ENCODE peak calls at places on chromosomes 1 and 21, in eight cellular contexts. S, M, V, O, D, A, H and I are unnamed samples.

GRCh38 chr1:228315484-228315944 is 91.1 kb downstream of the TRIM11 start:
- DNase-seq in D (no peak), S (no peak), O (peak), H (no peak), A (no peak), M (no peak), V (no peak), I (no peak)

GRCh38 chr1:184685116-184685515 is 69.5 kb downstream of the EDEM3 start:
- DNase-seq in S (no peak), A (no peak), V (no peak), D (no peak), O (no peak), H (no peak), M (peak), I (no peak)

GRCh38 chr21:37005548-37006242 is 807 bp upstream of the RIPPLY3 start:
- DNase-seq in A (no peak), H (no peak), O (no peak), D (no peak), V (no peak), S (no peak), M (no peak), I (no peak)

GRCh38 chr1:223837206-223837605 is 8.5 kb downstream of the TP53BP2 start:
- DNase-seq in H (no peak), M (no peak), D (no peak), O (no peak), A (no peak), S (no peak), V (no peak), I (no peak)

GRCh38 chr21:15058718-15059316 is 6.0 kb downstream of the NRIP1 start:
- DNase-seq in O (no peak), D (no peak), S (peak), H (no peak), M (no peak), V (no peak), A (peak), I (peak)

GRCh38 chr21:37207441-37208009 is 59.6 kb downstream of the VPS26C start:
- DNase-seq in S (peak), D (no peak), O (peak), M (no peak), V (peak), A (no peak), H (peak), I (peak)

GRCh38 chr1:39105841-39106765 is 80.0 kb downstream of the NDUFS5 start:
- DNase-seq in S (no peak), A (no peak), O (peak), M (peak), H (peak), V (no peak), D (no peak), I (peak)

GRCh38 chr1:87072904-87073303 is 158.5 kb downstream of the HS2ST1 start:
- DNase-seq in S (no peak), M (no peak), D (no peak), A (no peak), O (no peak), V (no peak), H (no peak), I (no peak)

GRCh38 chr1:7678491-7679158 is 92.5 kb upstream of the VAMP3 start:
- DNase-seq in S (no peak), A (no peak), D (no peak), H (no peak), M (no peak), V (no peak), O (no peak), I (no peak)

GRCh38 chr1:118317836-118318614 is 133.0 kb upstream of the SPAG17 start:
- DNase-seq in V (no peak), A (no peak), O (no peak), D (no peak), H (no peak), M (no peak), S (no peak), I (no peak)

GRCh38 chr1:33032126-33032869 is 4.4 kb downstream of the AK2 start:
- DNase-seq in H (peak), O (no peak), D (no peak), V (no peak), S (no peak), A (no peak), M (no peak), I (no peak)

GRCh38 chr1:8408151-8408839 is 90.4 kb downstream of the SLC45A1 start:
- DNase-seq in A (no peak), V (no peak), O (peak), D (no peak), M (peak), S (no peak), H (no peak), I (no peak)

GRCh38 chr21:33682992-33683627 is 40.8 kb downstream of the ITSN1 start:
- DNase-seq in O (no peak), A (peak), D (no peak), S (peak), M (no peak), H (no peak), V (no peak), I (peak)

GRCh38 chr1:53689223-53689622 is 49.7 kb downstream of the GLIS1 start:
- DNase-seq in O (no peak), A (no peak), H (no peak), D (no peak), V (no peak), S (no peak), M (no peak), I (no peak)

GRCh38 chr1:207988326-207989005 is 77.5 kb upstream of the CD34 start:
- DNase-seq in S (no peak), V (no peak), H (no peak), O (no peak), D (no peak), M (no peak), A (no peak), I (no peak)

GRCh38 chr1:116847688-116848531 is 61.8 kb upstream of the PTGFRN start:
- DNase-seq in M (no peak), A (no peak), H (no peak), O (no peak), S (no peak), D (no peak), V (no peak), I (no peak)

GRCh38 chr1:208631516-208631915 is 387.3 kb upstream of the PLXNA2 start:
- DNase-seq in O (no peak), A (no peak), D (no peak), H (no peak), M (no peak), V (no peak), S (no peak), I (no peak)

GRCh38 chr1:89688607-89689006 is 55.7 kb downstream of the LRRC8C start:
- DNase-seq in H (no peak), D (no peak), S (no peak), M (no peak), V (no peak), A (no peak), O (no peak), I (no peak)

GRCh38 chr1:229109320-229109761 is 161.6 kb upstream of the RAB4A start:
- DNase-seq in H (peak), S (no peak), V (no peak), A (no peak), O (no peak), D (no peak), M (peak), I (no peak)

GRCh38 chr1:236560213-236560771 is 36.5 kb downstream of the LGALS8 start:
- DNase-seq in H (no peak), D (no peak), S (no peak), V (no peak), M (no peak), O (no peak), A (no peak), I (no peak)

GRCh38 chr1:233113713-233114028 is 163.3 kb downstream of the NTPCR start:
- DNase-seq in O (no peak), V (no peak), H (no peak), M (no peak), A (no peak), S (no peak), D (no peak), I (no peak)

GRCh38 chr21:33402011-33402979 is 918 bp upstream of the IFNGR2 start:
- DNase-seq in A (peak), H (peak), S (no peak), V (peak), M (peak), O (peak), D (no peak), I (no peak)

DNA sequence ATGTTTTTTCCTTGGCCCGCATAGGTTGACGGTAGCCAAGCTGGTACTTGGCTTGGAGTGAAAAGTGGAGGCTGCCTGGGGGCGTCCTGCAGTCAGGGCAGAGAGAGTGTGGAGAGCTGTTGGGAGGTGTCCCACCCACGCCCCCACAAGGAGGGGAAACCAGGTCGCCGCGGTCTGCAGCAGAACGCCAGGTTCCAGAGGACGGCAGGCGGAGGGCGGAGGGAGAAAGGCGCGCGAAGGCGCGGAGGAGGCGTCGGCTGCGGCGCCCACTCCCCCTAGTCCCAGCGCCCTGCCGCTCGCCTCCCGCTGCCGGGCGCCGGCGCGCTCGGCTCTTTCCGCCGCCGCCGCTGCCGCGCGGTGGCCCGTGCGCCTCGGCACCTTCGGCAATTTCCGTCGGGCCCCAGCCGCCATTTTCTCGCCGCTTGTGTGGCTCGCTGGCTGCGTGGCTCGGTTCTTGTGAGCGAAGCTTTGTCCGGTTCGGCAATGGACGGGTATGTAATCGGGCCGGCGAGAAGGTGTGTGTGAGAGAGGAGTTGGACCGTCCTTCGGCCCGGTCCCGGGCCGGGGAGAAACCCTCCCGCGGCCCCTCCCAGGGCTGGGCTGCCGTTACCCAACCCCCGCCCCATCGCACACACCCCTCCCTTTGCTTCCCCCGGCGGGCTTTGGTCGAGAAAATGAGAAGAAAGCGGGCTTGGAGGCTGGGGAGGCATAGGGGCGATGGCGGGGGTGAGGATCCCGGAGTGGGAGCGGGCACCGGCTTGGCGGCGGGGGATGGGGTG is at the start of gene PTBP2:
- DNase-seq in O (peak), A (peak), M (peak), V (peak), H (peak), S (peak), D (peak), I (peak)
- TF ChIP-seq POLR2A in O (peak), A (peak), M (no peak), V (peak), H (peak), S (no peak), D (no peak), I (peak)

DNA sequence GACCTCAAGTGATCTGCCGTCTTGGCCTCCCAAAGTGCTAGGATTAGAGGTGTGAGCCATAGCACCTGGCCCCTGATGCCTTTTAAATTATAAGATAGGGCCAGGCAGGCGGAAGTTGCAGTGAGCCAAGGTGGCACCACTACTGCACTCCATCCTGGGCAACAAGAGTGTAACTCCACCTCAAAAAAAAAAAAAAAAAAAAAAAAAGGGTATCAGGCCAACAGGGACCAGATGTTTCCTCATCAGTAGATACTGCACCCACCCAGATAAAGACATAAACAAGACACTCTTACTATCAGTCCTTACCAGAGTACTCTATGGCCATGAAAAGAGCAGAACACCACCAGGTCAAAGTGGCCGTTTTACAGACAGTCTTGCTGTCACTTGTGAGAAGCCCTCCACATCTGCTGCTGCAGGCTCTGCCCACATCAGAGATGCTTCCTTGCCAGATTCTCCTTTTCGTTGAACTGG is 3.3 kb downstream of the C21orf58 start:
- DNase-seq in D (no peak), S (no peak), O (no peak), H (no peak), V (no peak), A (no peak), M (no peak), I (no peak)
- TF ChIP-seq POLR2A in D (no peak), S (no peak), O (no peak), H (no peak), V (no peak), A (no peak), M (no peak), I (no peak)

GRCh38 chr1:150749720-150750311 is 15.8 kb downstream of the CTSS start:
- DNase-seq in H (no peak), O (no peak), V (no peak), D (no peak), M (no peak), S (no peak), A (no peak), I (no peak)

GRCh38 chr1:150748859-150749719 is 16.5 kb downstream of the CTSS start:
- DNase-seq in A (no peak), D (no peak), O (no peak), M (no peak), H (no peak), V (no peak), S (no peak), I (no peak)

GRCh38 chr1:150751443-150751842 is 14.1 kb downstream of the CTSS start:
- DNase-seq in S (no peak), O (no peak), D (no peak), M (no peak), A (no peak), V (no peak), H (no peak), I (no peak)

GRCh38 chr1:150753416-150753815 is 12.2 kb downstream of the CTSS start:
- DNase-seq in M (no peak), D (no peak), O (no peak), V (no peak), A (no peak), S (no peak), H (no peak), I (no peak)
- TF ChIP-seq POLR2A in M (no peak), D (no peak), O (no peak), V (no peak), A (no peak), S (no peak), H (no peak), I (no peak)

GRCh38 chr1:243325305-243325890 is 69.6 kb downstream of the SDCCAG8 start:
- DNase-seq in A (peak), V (no peak), M (no peak), S (peak), D (no peak), H (peak), O (no peak), I (peak)

GRCh38 chr1:243322326-243322725 is 66.5 kb downstream of the SDCCAG8 start:
- DNase-seq in V (no peak), A (no peak), D (no peak), S (no peak), M (no peak), O (no peak), H (no peak), I (no peak)

GRCh38 chr1:243320224-243320623 is 64.4 kb downstream of the SDCCAG8 start:
- DNase-seq in O (no peak), D (no peak), H (no peak), V (no peak), A (no peak), S (no peak), M (no peak), I (no peak)

GRCh38 chr1:243323481-243323880 is 67.6 kb downstream of the SDCCAG8 start:
- DNase-seq in S (no peak), H (no peak), D (no peak), V (no peak), O (no peak), A (no peak), M (no peak), I (no peak)
- TF ChIP-seq POLR2A in S (no peak), H (no peak), D (no peak), V (no peak), O (no peak), A (no peak), M (no peak), I (no peak)

DNA sequence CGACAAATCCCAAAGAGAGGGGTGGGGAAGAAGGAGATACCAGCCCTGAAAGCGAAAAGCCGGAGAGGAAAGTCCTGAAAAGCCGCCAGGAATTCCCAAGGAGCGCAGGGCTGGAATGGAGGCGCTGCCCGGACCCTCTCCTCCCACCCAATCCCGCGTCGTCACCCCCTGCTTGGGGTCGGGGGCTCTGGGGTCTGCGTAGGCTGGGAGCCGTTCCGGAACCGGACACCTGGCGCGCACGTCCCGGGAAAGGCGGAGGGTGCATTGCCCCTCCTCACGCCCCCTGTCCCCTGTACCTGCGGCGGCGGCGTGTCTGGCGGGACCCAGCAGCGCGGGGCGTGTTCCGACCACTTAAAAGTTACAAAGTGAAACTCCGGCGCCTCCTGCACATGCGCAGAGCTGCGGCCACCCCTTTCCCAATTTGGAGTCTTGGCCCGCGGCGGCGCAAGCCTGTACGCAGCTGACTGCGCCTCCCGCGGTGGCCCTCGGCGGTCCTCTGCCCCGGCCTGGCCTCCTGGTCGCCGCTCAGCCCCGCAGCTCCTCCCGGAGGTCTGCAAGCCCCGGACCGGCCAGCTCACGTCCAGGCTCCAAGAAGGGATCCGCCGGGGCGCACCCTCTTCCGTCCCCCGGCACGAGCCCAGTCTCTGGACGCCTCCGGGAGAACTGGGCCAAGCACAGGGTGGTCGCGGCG is at the start of gene TMEM63A:
- DNase-seq in D (peak), H (peak), M (peak), O (peak), A (peak), S (peak), V (peak), I (peak)
- TF ChIP-seq POLR2A in D (no peak), H (peak), M (no peak), O (peak), A (peak), S (peak), V (peak), I (peak)